ENCODE peak calls at places on chromosomes 1 and 21, in nine cellular contexts. H, B, Z, L, M, Y, S, D and J are unnamed samples. For H3K4me1, the result is how much of the 10 kb centered on the place peaks cover.

GRCh38 chr1:235441159-235441685 is 63.0 kb downstream of the B3GALNT2 start:
- DNase-seq in H (no peak), B (no peak), Z (no peak), L (no peak), M (no peak), Y (no peak), S (no peak), D (no peak), J (no peak)

GRCh38 chr1:184296466-184297243 is 90.2 kb upstream of the C1orf21 start:
- DNase-seq in H (no peak), B (no peak), Z (peak), L (no peak), M (peak), Y (no peak), S (peak), D (peak), J (no peak)

GRCh38 chr1:210376836-210377377 is 48.2 kb downstream of the HHAT start:
- DNase-seq in H (no peak), B (no peak), Z (no peak), L (no peak), M (no peak), Y (no peak), S (no peak), D (no peak), J (no peak)

GRCh38 chr1:117970251-117970650 is 40.7 kb downstream of the WDR3 start:
- DNase-seq in H (no peak), B (no peak), Z (peak), L (no peak), M (no peak), Y (peak), S (no peak), D (no peak), J (no peak)

GRCh38 chr1:31750858-31751638 is 13.1 kb downstream of the ADGRB2 start:
- DNase-seq in H (no peak), B (no peak), Z (no peak), L (no peak), M (no peak), Y (no peak), S (no peak), D (peak), J (no peak)

GRCh38 chr1:91769698-91770232 is 116.2 kb downstream of the TGFBR3 start:
- DNase-seq in H (no peak), B (no peak), Z (no peak), L (no peak), M (no peak), Y (no peak), S (no peak), D (no peak), J (no peak)

GRCh38 chr1:11951901-11952300 is 17.4 kb downstream of the PLOD1 start:
- DNase-seq in H (no peak), B (no peak), Z (no peak), L (no peak), M (no peak), Y (no peak), S (no peak), D (no peak), J (no peak)

GRCh38 chr21:28337319-28337718 is 655.4 kb downstream of the LTN1 start:
- DNase-seq in H (no peak), B (no peak), Z (no peak), L (peak), M (no peak), Y (peak), S (no peak), D (no peak), J (no peak)

GRCh38 chr1:154944422-154945159 is 8.1 kb upstream of the PMVK start:
- DNase-seq in H (no peak), B (no peak), Z (no peak), L (no peak), M (no peak), Y (no peak), S (no peak), D (no peak), J (no peak)
- H3K4me1 ChIP-seq in H (under half), B (under half), Z (under half), L (under half), M (under half), Y (under half), S (under half), D (half or more), J (under half)

DNA sequence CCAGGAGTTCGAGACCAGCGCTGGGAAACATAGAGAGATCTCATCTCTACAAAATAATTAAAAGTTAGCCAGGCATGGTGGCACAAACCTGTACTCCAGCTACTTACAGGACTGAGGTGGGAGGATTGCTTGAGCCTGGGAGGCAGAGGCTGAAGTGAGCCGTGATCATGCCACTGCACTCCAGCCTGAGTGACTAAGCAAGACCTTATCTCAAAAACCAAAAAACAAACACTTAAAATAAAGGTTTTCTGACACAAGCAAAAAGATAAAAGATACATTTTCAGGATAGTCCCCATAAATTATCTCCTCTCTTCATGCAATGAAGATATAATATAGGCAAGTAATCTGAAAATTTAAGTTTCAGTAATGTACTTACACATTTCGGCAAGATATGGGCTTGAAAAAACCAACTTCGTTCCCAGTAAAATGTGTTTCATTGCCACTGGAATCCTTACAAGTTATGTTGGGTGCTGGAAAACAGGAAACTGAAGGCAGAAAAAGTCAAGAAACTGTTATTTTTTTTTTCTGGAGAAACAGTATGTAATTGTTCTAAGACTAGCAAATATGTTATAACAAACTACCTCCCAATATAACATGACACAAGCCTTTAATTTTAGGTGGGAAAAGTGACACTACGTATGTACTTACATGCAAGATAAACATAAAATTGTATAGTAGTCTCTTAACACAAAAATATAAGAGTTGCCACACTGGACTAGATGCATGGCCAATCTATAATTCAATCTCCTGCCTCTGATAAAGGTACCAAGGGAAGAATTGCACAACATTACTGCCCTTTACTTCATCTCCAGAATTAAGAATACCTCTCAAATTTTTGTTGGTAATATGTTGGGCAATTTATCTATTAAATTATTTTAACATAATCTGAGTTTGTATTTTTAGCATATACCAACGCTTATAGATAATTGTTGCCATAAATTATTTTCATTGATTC is 15.7 kb downstream of the TM2D1 start:
- DNase-seq in H (no peak), B (no peak), Z (no peak), L (no peak), M (no peak), Y (no peak), S (no peak), D (no peak), J (no peak)
- H3K4me1 ChIP-seq in H (under half), B (under half), Z (under half), L (under half), M (under half), Y (under half), S (under half), D (under half), J (under half)

GRCh38 chr1:21938791-21939538 is 1.9 kb upstream of the HSPG2 start:
- DNase-seq in H (no peak), B (no peak), Z (peak), L (no peak), M (no peak), Y (no peak), S (no peak), D (no peak), J (no peak)
- H3K4me1 ChIP-seq in H (under half), B (half or more), Z (under half), L (under half), M (under half), Y (half or more), S (under half), D (half or more), J (under half)

DNA sequence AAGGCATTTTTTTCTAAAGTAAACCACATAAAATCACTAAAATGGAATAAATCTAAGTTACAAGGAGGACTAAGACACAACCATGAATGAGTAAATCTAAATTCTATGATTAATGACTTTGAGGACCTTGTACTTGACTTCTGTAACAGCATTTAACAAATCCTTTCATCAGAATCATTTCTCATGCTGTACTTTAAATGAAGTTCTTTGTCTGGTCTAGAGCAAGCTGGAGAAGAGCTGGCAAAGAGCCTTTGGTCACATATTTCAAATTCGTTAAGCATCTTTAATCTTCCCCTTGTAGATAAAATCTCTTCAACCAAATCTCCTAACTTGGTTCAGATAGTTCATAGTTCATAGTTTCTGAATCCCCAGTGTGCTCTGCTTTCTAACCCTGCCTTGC is 405.4 kb downstream of the PTPRC start:
- DNase-seq in H (no peak), B (no peak), Z (no peak), L (no peak), M (no peak), Y (no peak), S (no peak), D (no peak), J (no peak)
- H3K4me1 ChIP-seq in H (under half), B (under half), Z (under half), L (under half), M (under half), Y (under half), S (under half), D (under half), J (under half)

GRCh38 chr1:94225845-94226244 is 11.5 kb downstream of the ARHGAP29 start:
- DNase-seq in H (no peak), B (no peak), Z (no peak), L (no peak), M (no peak), Y (no peak), S (no peak), D (no peak), J (no peak)

GRCh38 chr1:94234615-94235014 is 2.8 kb downstream of the ARHGAP29 start:
- DNase-seq in H (no peak), B (no peak), Z (no peak), L (no peak), M (no peak), Y (no peak), S (no peak), D (no peak), J (no peak)

GRCh38 chr1:94230920-94231319 is 6.5 kb downstream of the ARHGAP29 start:
- DNase-seq in H (no peak), B (no peak), Z (no peak), L (no peak), M (no peak), Y (no peak), S (no peak), D (no peak), J (no peak)

GRCh38 chr1:94227624-94228023 is 9.8 kb downstream of the ARHGAP29 start:
- DNase-seq in H (no peak), B (no peak), Z (no peak), L (no peak), M (no peak), Y (no peak), S (no peak), D (no peak), J (no peak)

GRCh38 chr1:94228640-94229375 is 8.6 kb downstream of the ARHGAP29 start:
- DNase-seq in H (no peak), B (no peak), Z (no peak), L (no peak), M (no peak), Y (no peak), S (no peak), D (no peak), J (no peak)
- H3K4me1 ChIP-seq in H (under half), B (under half), Z (under half), L (under half), M (under half), Y (under half), S (under half), D (under half), J (under half)

GRCh38 chr1:164982545-164982944 is 374.0 kb downstream of the LMX1A start:
- DNase-seq in H (no peak), B (no peak), Z (no peak), L (peak), M (no peak), Y (peak), S (no peak), D (no peak), J (no peak)
- H3K4me1 ChIP-seq in H (under half), B (under half), Z (under half), L (under half), M (under half), Y (under half), S (under half), D (under half), J (under half)

DNA sequence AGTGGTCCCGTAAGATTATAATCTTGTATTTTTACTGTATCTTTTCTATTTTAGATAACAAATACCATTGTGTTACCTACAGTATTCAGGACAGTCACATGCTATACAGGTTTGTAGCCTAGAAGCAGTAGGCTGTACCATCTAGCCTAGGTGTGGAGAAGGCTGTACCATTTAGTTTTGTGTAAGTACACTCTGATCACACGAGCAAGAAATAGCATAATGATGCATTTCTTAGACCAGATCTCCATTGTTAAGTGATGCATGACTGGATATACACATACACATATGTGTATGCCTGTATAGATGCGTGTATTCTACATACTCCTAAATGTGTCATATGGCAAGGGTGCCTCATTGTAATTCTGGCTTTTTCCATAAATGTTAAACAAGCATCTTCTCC is 33.9 kb downstream of the GALNT2 start:
- DNase-seq in H (no peak), B (no peak), Z (no peak), L (no peak), M (no peak), Y (no peak), S (no peak), D (no peak), J (no peak)
- H3K4me1 ChIP-seq in H (under half), B (half or more), Z (under half), L (under half), M (under half), Y (under half), S (under half), D (under half), J (under half)

DNA sequence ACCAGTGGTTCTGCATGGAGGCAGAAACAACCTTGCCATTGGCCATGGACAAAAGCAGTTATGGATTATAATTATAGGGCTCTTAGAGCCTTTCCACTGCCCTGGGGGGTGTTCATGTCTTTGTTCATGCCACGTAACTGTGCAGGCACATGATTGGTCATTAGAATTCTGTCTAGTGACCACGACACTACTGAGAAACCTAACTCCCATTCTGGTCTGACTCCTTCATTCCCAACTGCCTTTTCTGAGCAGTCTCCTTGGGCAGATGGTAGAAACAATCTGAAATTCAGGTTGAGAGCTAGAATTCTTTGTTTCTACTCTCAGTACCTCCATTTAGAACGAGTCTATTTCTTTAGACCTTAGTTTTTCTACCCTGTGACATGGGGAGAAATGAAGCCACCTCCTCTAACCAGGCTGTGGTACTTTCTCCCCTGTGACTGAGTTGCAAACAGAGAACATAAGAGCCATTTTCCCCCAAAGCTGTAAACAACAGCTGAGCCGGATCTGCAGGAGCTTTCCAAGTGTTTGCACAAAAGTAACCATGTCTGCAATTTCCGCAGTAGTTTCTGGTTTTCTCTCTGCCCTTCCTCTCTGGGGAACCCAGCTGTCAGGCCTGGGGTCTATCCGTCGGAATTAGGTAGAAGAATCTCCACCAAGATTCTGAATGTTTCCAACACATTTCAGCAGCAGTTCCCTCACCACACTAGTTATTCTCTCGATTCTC is 37.7 kb upstream of the IPO9 start:
- DNase-seq in H (no peak), B (no peak), Z (no peak), L (no peak), M (no peak), Y (no peak), S (no peak), D (no peak), J (no peak)
- H3K4me1 ChIP-seq in H (under half), B (under half), Z (under half), L (under half), M (under half), Y (under half), S (under half), D (under half), J (under half)